ENCODE peak calls at places on chromosomes 11 and 22, in ten cellular contexts. Q is non-pigmented ciliary epithelial cell; L is CD8-positive, alpha-beta T cell; P is amniotic stem cell; J is stimulated activated CD4-positive, alpha-beta T cell treated with anti-CD3 and anti-CD28 coated beads, Interleukin-2, amount 100 ng/mL, for 48 hours; O is GM23248; K is stimulated activated CD8-positive, alpha-beta memory T cell treated with anti-CD3 and anti-CD28 coated beads, Interleukin-7, amount 100 ng/mL, for 24 hours; N is HEK293T; U is NCI-H1105; D is OCI-M1. X is an unnamed sample.

GRCh38 chr11:117523680-117524079 is 196.0 kb downstream of the CEP164 start:
- DNase-seq in O (peak; percentile 84), K (no peak), N (no peak), P (no peak), D (peak; percentile 8), U (no peak), J (no peak), L (no peak), Q (peak; percentile 9), X (no peak)

GRCh38 chr22:19972652-19973550 is 31.3 kb upstream of the TXNRD2 start:
- DNase-seq in K (no peak), P (no peak), U (no peak), L (no peak), N (no peak), D (no peak), Q (no peak), J (no peak), O (no peak), X (no peak)

GRCh38 chr11:16607675-16608644 is 130.5 kb upstream of the C11orf58 start:
- DNase-seq in L (no peak), K (no peak), Q (no peak), P (peak; percentile 70), N (peak; percentile 63), D (peak; percentile 36), U (peak; percentile 97), J (no peak), O (no peak), X (peak; percentile 82)

GRCh38 chr11:7576671-7577225 is 62.9 kb downstream of the PPFIBP2 start:
- DNase-seq in U (no peak), Q (no peak), K (no peak), P (no peak), O (peak; percentile 71), L (no peak), N (no peak), J (no peak), D (no peak), X (no peak)

GRCh38 chr22:28172948-28173360 is 253.9 kb upstream of the PITPNB start:
- DNase-seq in N (no peak), Q (no peak), D (no peak), J (no peak), P (no peak), U (peak; percentile 29), O (peak; percentile 27), L (no peak), K (no peak), X (no peak)

GRCh38 chr11:128689946-128690745 is 3.7 kb upstream of the FLI1 start:
- DNase-seq in J (no peak), L (no peak), O (peak; percentile 65), K (no peak), P (no peak), N (no peak), D (no peak), Q (no peak), U (no peak), X (no peak)

GRCh38 chr22:49678137-49678841 is 149.4 kb downstream of the BRD1 start:
- DNase-seq in N (no peak), J (no peak), D (no peak), O (no peak), P (no peak), U (no peak), K (no peak), L (no peak), Q (no peak), X (no peak)

GRCh38 chr11:3220101-3220500 is 1.5 kb upstream of the MRGPRG start:
- DNase-seq in P (no peak), N (no peak), L (no peak), U (no peak), O (no peak), Q (no peak), J (no peak), D (no peak), K (no peak), X (no peak)

GRCh38 chr22:44473166-44473565 is 24.9 kb downstream of the RTL6 start:
- DNase-seq in J (no peak), O (no peak), U (no peak), N (no peak), D (no peak), L (no peak), P (no peak), Q (no peak), K (no peak), X (no peak)

GRCh38 chr11:116454020-116454645 is 318.7 kb downstream of the BUD13 start:
- DNase-seq in D (peak; percentile 62), J (peak; percentile 7), U (no peak), Q (no peak), L (no peak), P (no peak), N (peak; percentile 69), K (no peak), O (peak; percentile 68), X (peak; percentile 28)

GRCh38 chr22:35705141-35705540 is 12.5 kb upstream of the APOL5 start:
- DNase-seq in O (peak; percentile 89), L (no peak), N (no peak), P (peak; percentile 76), K (no peak), Q (peak; percentile 69), U (no peak), D (no peak), J (no peak), X (no peak)

GRCh38 chr11:280762-281485 is 2.7 kb downstream of the NLRP6 start:
- DNase-seq in P (no peak), D (no peak), L (no peak), Q (no peak), O (peak; percentile 20), N (no peak), K (no peak), J (no peak), U (no peak), X (no peak)

GRCh38 chr11:111069076-111069475 is 176.4 kb upstream of the POU2AF2 start:
- DNase-seq in J (no peak), Q (no peak), N (peak; percentile 39), D (no peak), U (no peak), P (no peak), K (no peak), L (no peak), O (peak; percentile 36), X (no peak)

GRCh38 chr11:93652161-93652597 is 9.3 kb upstream of the CEP295 start:
- DNase-seq in U (peak; percentile 31), N (peak; percentile 49), K (no peak), L (peak; percentile 7), P (no peak), D (peak; percentile 79), Q (no peak), O (peak; percentile 61), J (peak; percentile 29), X (peak; percentile 50)

GRCh38 chr11:1476946-1477736 is 9.4 kb downstream of the MOB2 start:
- DNase-seq in L (no peak), D (no peak), N (no peak), U (no peak), K (no peak), O (no peak), Q (no peak), P (no peak), J (no peak), X (no peak)

GRCh38 chr22:40757071-40757470 is 62.1 kb downstream of the SLC25A17 start:
- DNase-seq in U (no peak), O (peak; percentile 69), J (no peak), N (no peak), K (no peak), P (no peak), D (no peak), L (no peak), Q (peak; percentile 27), X (no peak)

GRCh38 chr11:3950996-3951662 is 95.7 kb downstream of the STIM1 start:
- DNase-seq in Q (no peak), K (no peak), D (peak; percentile 48), L (no peak), J (no peak), O (peak; percentile 37), N (peak; percentile 16), P (no peak), U (no peak), X (no peak)

GRCh38 chr11:95182397-95182796 is 48.6 kb downstream of the SESN3 start:
- DNase-seq in J (no peak), Q (no peak), U (no peak), K (no peak), L (no peak), N (no peak), D (no peak), P (no peak), O (peak; percentile 4), X (no peak)

GRCh38 chr11:114606003-114606801 is 10.6 kb upstream of the NXPE4 start:
- DNase-seq in O (peak; percentile 34), N (no peak), K (no peak), L (no peak), P (no peak), D (peak; percentile 31), Q (no peak), J (no peak), U (no peak), X (no peak)

GRCh38 chr11:40281055-40281580 is 1178.3 kb downstream of the LRRC4C start:
- DNase-seq in N (no peak), P (no peak), J (no peak), L (no peak), U (no peak), D (no peak), K (no peak), O (no peak), Q (no peak), X (no peak)

GRCh38 chr11:73331138-73331916 is 23.3 kb downstream of the ARHGEF17 start:
- DNase-seq in N (no peak), P (no peak), K (no peak), U (no peak), J (no peak), L (no peak), O (no peak), Q (no peak), D (no peak), X (no peak)

GRCh38 chr22:42856179-42856864 is 751 bp downstream of the ARFGAP3 start:
- DNase-seq in D (peak; percentile 41), K (peak; percentile 11), O (peak; percentile 71), Q (no peak), P (no peak), L (peak; percentile 37), J (peak; percentile 25), U (no peak), N (no peak), X (peak; percentile 73)

GRCh38 chr11:73382747-73383146 is 6.5 kb downstream of the RELT start:
- DNase-seq in N (no peak), L (no peak), P (no peak), K (no peak), D (no peak), J (no peak), Q (no peak), O (no peak), U (no peak), X (no peak)

GRCh38 chr22:26367402-26368245 is 61.4 kb upstream of the ASPHD2 start:
- DNase-seq in O (peak; percentile 77), U (peak; percentile 30), P (peak; percentile 39), Q (no peak), K (peak; percentile 43), J (peak; percentile 64), L (peak; percentile 34), N (peak; percentile 69), D (peak; percentile 86), X (peak; percentile 48)